ENCODE peak calls at places on chromosomes 12 and 14, in ten cellular contexts. E is pancreas, Y is GM06990, N is IMR-90, Q is fibroblast of lung, S is SK-N-SH, T is bronchial epithelial cell, F is tibial artery, L is esophagus squamous epithelium, M is choroid plexus epithelial cell. I is an unnamed sample.
A peak's percentile ranks its signal among the peaks of the same experiment; 100 is the strongest.

GRCh38 chr12:10069099-10069498 is 29.7 kb downstream of the CLEC1A start:
- DNase-seq in Q (peak; percentile 11), E (no peak), L (no peak), T (no peak), Y (no peak), M (no peak), S (no peak), F (no peak), N (peak; percentile 28), I (peak; percentile 41)

GRCh38 chr12:93111791-93112208 is 182.7 kb upstream of the EEA1 start:
- DNase-seq in E (no peak), Q (no peak), M (no peak), Y (no peak), N (no peak), T (peak; percentile 82), L (no peak), F (no peak), S (no peak), I (no peak)

GRCh38 chr12:666766-667308 is 3.6 kb upstream of the NINJ2 start:
- DNase-seq in Q (peak; percentile 63), S (no peak), M (no peak), N (peak; percentile 40), L (no peak), Y (peak; percentile 78), T (peak; percentile 68), E (no peak), F (no peak), I (peak; percentile 66)

GRCh38 chr14:36647417-36647826 is 14.2 kb upstream of the PAX9 start:
- DNase-seq in Y (no peak), T (no peak), N (no peak), Q (no peak), E (no peak), S (no peak), L (no peak), F (no peak), M (no peak), I (no peak)

GRCh38 chr12:132167610-132168310 is 23.5 kb downstream of the NOC4L start:
- DNase-seq in Q (no peak), F (no peak), N (no peak), L (no peak), E (no peak), M (no peak), T (no peak), S (no peak), Y (no peak), I (no peak)

GRCh38 chr14:32166924-32167323 is 34.9 kb upstream of the RNU6-7 start:
- DNase-seq in L (no peak), Y (no peak), F (no peak), T (no peak), Q (no peak), E (no peak), S (no peak), N (no peak), M (no peak), I (no peak)

GRCh38 chr12:2163172-2163927 is 110.6 kb downstream of the CACNA1C start:
- DNase-seq in Q (peak; percentile 100), N (peak; percentile 98), M (peak; percentile 71), T (no peak), S (no peak), F (peak; percentile 91), Y (no peak), E (peak; percentile 44), L (no peak), I (peak; percentile 95)

GRCh38 chr12:96698521-96698920 is 208.5 kb upstream of the NEDD1 start:
- DNase-seq in N (no peak), M (peak; percentile 3), F (no peak), E (no peak), Y (no peak), S (no peak), L (no peak), T (no peak), Q (no peak), I (no peak)

GRCh38 chr14:76920572-76921175 is 94.5 kb downstream of the LRRC74A start:
- DNase-seq in E (no peak), S (peak; percentile 69), F (no peak), L (no peak), Y (no peak), M (no peak), Q (peak; percentile 24), T (no peak), N (no peak), I (no peak)

GRCh38 chr12:18643673-18644072 is 94.1 kb downstream of the PLCZ1 start:
- DNase-seq in Y (no peak), M (peak; percentile 77), S (no peak), F (no peak), L (no peak), E (no peak), Q (peak; percentile 74), T (no peak), N (peak; percentile 86), I (peak; percentile 42)

GRCh38 chr14:31781578-31781977 is 220.4 kb downstream of the NUBPL start:
- DNase-seq in S (no peak), Q (no peak), N (no peak), T (no peak), L (no peak), M (no peak), E (no peak), Y (no peak), F (no peak), I (peak; percentile 51)

GRCh38 chr14:41873379-41874034 is 266.8 kb downstream of the LRFN5 start:
- DNase-seq in Q (peak; percentile 60), M (peak; percentile 82), N (peak; percentile 71), L (no peak), T (no peak), F (no peak), E (no peak), S (no peak), Y (no peak), I (peak; percentile 69)

GRCh38 chr12:3055712-3056467 is 21.3 kb upstream of the TSPAN9 start:
- DNase-seq in L (no peak), T (no peak), Y (no peak), N (no peak), S (no peak), M (no peak), F (no peak), Q (peak; percentile 42), E (no peak), I (no peak)

GRCh38 chr14:81450100-81450531 is 50.0 kb upstream of the STON2 start:
- DNase-seq in Q (peak; percentile 51), M (no peak), N (no peak), T (no peak), S (no peak), Y (no peak), E (no peak), L (no peak), F (no peak), I (peak; percentile 17)

GRCh38 chr12:93325855-93326254 is 51.9 kb upstream of the NUDT4 start:
- DNase-seq in Q (peak; percentile 98), N (peak; percentile 90), M (no peak), S (no peak), F (no peak), E (no peak), T (peak; percentile 84), Y (no peak), L (no peak), I (peak; percentile 83)

DNA sequence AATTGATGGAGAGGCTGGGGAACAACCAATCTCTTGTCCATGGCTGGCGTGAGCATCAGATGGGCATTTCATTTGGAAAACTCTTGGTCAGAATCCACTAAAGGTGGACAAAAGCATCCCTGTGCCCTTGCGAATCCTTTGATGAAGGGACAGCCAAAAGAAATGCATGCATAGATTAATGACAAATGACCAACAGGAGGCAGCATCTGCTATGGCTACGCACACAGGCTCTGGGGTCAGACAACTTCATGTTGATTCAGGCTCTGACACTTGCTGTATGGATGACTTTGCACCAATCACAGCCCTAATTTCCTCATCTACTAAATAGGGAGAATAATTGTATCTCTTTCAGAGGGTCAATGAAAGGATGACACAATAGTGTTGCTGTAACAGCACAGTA is 117.5 kb downstream of the ASCL4 start:
- DNase-seq in L (no peak), E (no peak), Y (no peak), F (no peak), N (peak; percentile 4), Q (no peak), M (peak; percentile 21), S (no peak), T (peak; percentile 10), I (no peak)
- TF ChIP-seq CTCF in L (no peak), E (no peak), Y (peak; percentile 53), F (no peak), N (peak; percentile 27), Q (peak; percentile 25), M (peak; percentile 45), S (peak; percentile 46), T (peak; percentile 30), I (peak; percentile 19)

DNA sequence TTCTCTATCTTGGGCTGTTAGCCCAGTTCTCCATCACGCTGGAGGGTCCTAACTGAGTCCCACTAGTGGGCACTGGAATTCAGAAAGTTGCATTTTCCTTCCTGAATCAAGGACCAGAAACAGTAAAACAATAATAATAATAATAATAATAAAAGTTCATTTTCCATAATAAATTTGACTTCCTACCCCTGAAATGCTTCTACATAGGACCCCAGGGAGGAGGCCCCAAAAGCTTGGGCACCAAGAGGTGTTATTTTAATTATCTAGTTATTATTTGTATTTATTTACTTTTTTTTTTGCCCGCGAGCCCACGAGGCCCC is 12.4 kb downstream of the SCNN1A start:
- DNase-seq in L (no peak), T (no peak), F (no peak), N (no peak), M (no peak), E (no peak), Y (no peak), Q (no peak), S (no peak), I (no peak)
- H3K4me3 ChIP-seq in L (peak overlapping the region; percentile 76), T (no peak overlapping the region), F (peak overlapping the region; percentile 46), N (no peak overlapping the region), M (peak overlapping the region; percentile 21), E (no peak overlapping the region), Y (no peak overlapping the region), Q (peak overlapping the region; percentile 40), S (no peak overlapping the region), I (no peak overlapping the region)

GRCh38 chr12:14554281-14555008 is 13.2 kb downstream of the PLBD1 start:
- DNase-seq in E (peak; percentile 71), L (no peak), F (peak; percentile 85), S (no peak), Y (no peak), T (peak; percentile 62), Q (no peak), N (no peak), M (no peak), I (no peak)
- TF ChIP-seq CTCF in E (no peak), L (no peak), F (no peak), S (no peak), Y (no peak), T (no peak), Q (no peak), N (no peak), M (no peak), I (no peak)

DNA sequence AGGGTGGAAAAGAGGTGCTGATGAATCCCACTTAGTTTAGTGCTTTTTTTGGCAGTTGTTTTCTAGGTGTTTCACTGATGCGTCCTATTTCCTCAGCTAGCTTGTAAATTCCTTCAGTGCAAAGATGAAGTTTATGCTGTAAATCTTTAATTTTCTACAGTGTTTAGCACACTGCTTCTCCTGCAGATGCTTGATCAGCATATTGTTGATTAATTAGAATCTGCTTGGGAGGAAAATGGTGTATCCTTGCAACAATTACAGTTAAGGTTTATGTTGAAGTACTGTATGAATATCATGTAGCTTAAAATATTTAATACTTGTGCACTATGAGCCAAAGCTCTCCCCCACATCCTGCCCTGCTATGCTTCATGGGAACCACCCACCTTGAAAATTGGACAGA is 20.5 kb upstream of the DHRS4 start:
- DNase-seq in Q (no peak), L (no peak), M (no peak), F (no peak), S (no peak), N (no peak), T (no peak), Y (no peak), E (no peak), I (no peak)
- H3K4me3 ChIP-seq in Q (no peak overlapping the region), L (no peak overlapping the region), M (no peak overlapping the region), F (no peak overlapping the region), S (no peak overlapping the region), N (no peak overlapping the region), T (no peak overlapping the region), Y (no peak overlapping the region), E (no peak overlapping the region), I (no peak overlapping the region)

GRCh38 chr12:128613821-128614220 is 209.9 kb downstream of the SLC15A4 start:
- DNase-seq in Q (no peak), L (no peak), Y (no peak), M (peak; percentile 7), E (no peak), T (no peak), N (no peak), F (no peak), S (no peak), I (no peak)
- TF ChIP-seq CTCF in Q (no peak), L (no peak), Y (no peak), M (no peak), E (no peak), T (no peak), N (no peak), F (no peak), S (no peak), I (no peak)